ENCODE peak calls at places on chromosomes 12 and 14, in four cellular contexts. One of them, this sample, is unnamed.

GRCh38 chr14:51939727-51940126 is 49.6 kb upstream of the RTRAF start:
- DNase-seq in brain microvascular endothelial cell: no peak
- DNase-seq in effector memory CD4-positive, alpha-beta T cell: no peak
- DNase-seq in HCT116: no peak
- DNase-seq in this sample: no peak

GRCh38 chr12:30811966-30812365 is 57.2 kb upstream of the CAPRIN2 start:
- DNase-seq in brain microvascular endothelial cell: no peak
- DNase-seq in HCT116: no peak
- DNase-seq in effector memory CD4-positive, alpha-beta T cell: no peak
- DNase-seq in this sample: no peak

GRCh38 chr14:101556131-101556530 is 5.2 kb upstream of the DIO3 start:
- DNase-seq in effector memory CD4-positive, alpha-beta T cell: no peak
- DNase-seq in brain microvascular endothelial cell: no peak
- DNase-seq in HCT116: no peak
- DNase-seq in this sample: no peak

GRCh38 chr14:104262515-104263514 is 124.4 kb downstream of the KIF26A start:
- DNase-seq in brain microvascular endothelial cell: no peak
- DNase-seq in effector memory CD4-positive, alpha-beta T cell: no peak
- DNase-seq in HCT116: no peak
- DNase-seq in this sample: no peak

GRCh38 chr12:30440826-30441602 is 254.7 kb downstream of the IPO8 start:
- DNase-seq in brain microvascular endothelial cell: peak
- DNase-seq in HCT116: peak
- DNase-seq in effector memory CD4-positive, alpha-beta T cell: no peak
- DNase-seq in this sample: no peak

GRCh38 chr14:91889477-91890211 is 22.3 kb upstream of the TC2N start:
- DNase-seq in HCT116: no peak
- DNase-seq in effector memory CD4-positive, alpha-beta T cell: no peak
- DNase-seq in brain microvascular endothelial cell: no peak
- DNase-seq in this sample: no peak

GRCh38 chr12:16350682-16351081 is 3.2 kb downstream of the MGST1 start:
- DNase-seq in brain microvascular endothelial cell: peak
- DNase-seq in effector memory CD4-positive, alpha-beta T cell: no peak
- DNase-seq in HCT116: peak
- DNase-seq in this sample: peak

GRCh38 chr14:29643415-29644206 is 284.0 kb downstream of the PRKD1 start:
- DNase-seq in effector memory CD4-positive, alpha-beta T cell: no peak
- DNase-seq in HCT116: no peak
- DNase-seq in brain microvascular endothelial cell: no peak
- DNase-seq in this sample: no peak

GRCh38 chr12:113061061-113061694 is 4.6 kb downstream of the DTX1 start:
- DNase-seq in brain microvascular endothelial cell: no peak
- DNase-seq in effector memory CD4-positive, alpha-beta T cell: no peak
- DNase-seq in HCT116: no peak
- DNase-seq in this sample: no peak

GRCh38 chr12:94469522-94469921 is 9.9 kb upstream of the CEP83 start:
- DNase-seq in effector memory CD4-positive, alpha-beta T cell: no peak
- DNase-seq in HCT116: no peak
- DNase-seq in brain microvascular endothelial cell: no peak
- DNase-seq in this sample: no peak

GRCh38 chr14:32711103-32711680 is 227.5 kb upstream of the NPAS3 start:
- DNase-seq in brain microvascular endothelial cell: peak
- DNase-seq in HCT116: peak
- DNase-seq in effector memory CD4-positive, alpha-beta T cell: no peak
- DNase-seq in this sample: no peak

GRCh38 chr12:50221228-50222008 is 54.2 kb upstream of the CERS5 start:
- DNase-seq in brain microvascular endothelial cell: peak
- DNase-seq in effector memory CD4-positive, alpha-beta T cell: no peak
- DNase-seq in HCT116: no peak
- DNase-seq in this sample: no peak

GRCh38 chr12:95218164-95218851 is 701 bp downstream of the VEZT start:
- DNase-seq in brain microvascular endothelial cell: peak
- DNase-seq in HCT116: no peak
- DNase-seq in effector memory CD4-positive, alpha-beta T cell: no peak
- DNase-seq in this sample: no peak

DNA sequence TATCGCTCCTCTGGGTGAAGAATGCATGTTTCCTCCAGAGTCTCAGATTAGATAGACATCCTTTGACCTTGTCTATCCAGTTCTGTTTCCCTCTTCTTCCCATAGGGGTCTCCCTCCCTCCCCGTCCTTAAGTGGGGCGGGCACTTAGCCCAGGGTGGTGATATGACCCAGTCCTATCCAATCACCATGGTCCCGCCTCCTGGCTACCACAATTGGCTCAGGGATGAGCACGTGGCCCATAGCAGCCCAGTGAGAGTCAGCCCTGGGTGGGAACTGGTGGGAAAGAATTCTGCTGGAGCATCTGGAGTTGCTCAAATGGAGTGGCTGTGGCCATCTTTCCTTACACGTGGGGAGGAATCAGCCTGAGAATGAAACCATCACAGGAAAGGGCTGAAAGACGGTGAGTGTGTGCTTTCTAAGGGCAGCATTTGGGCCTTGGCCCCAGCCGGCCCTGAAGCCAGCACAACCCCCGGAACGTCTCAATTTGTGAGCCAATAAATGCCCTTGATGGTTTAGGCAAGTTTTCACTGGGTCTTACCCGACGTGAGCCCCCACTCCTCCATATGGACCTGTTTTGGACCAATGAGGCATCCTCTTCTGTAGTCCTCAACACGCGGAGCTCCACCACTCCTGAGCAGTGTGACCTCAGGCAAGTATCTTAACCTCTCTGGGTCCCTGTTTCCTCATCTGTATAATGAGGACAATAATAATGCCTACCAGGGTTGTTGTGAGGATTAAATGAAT is 14.3 kb upstream of the MLXIP start:
- DNase-seq in HCT116: peak
- DNase-seq in effector memory CD4-positive, alpha-beta T cell: no peak
- DNase-seq in brain microvascular endothelial cell: peak
- DNase-seq in this sample: no peak
- H3K27ac ChIP-seq in HCT116: peak
- H3K27ac ChIP-seq in effector memory CD4-positive, alpha-beta T cell: no peak
- H3K27ac ChIP-seq in brain microvascular endothelial cell: peak
- H3K27ac ChIP-seq in this sample: no peak

DNA sequence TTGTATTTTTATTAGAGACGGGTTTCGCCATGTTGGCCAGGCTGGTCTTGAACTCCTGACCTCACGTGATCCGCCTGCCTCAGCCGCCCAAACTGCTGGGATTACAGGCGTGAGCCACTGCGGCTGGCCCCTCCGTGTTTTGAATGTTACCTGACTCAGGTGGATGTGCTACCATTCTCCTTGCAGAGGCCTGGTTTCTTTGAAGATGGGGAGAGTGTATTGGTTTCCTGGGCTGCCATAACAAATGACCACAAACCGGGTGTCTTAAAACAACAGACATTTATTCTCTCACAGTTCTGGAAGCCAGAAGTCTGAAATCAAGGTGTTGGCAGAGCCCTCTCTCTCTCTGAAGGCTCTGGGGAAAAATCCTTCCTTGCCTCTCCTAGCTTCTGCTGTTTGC is 98.0 kb downstream of the IRF2BPL start:
- DNase-seq in brain microvascular endothelial cell: no peak
- DNase-seq in HCT116: no peak
- DNase-seq in effector memory CD4-positive, alpha-beta T cell: no peak
- DNase-seq in this sample: no peak
- H3K27ac ChIP-seq in brain microvascular endothelial cell: no peak
- H3K27ac ChIP-seq in HCT116: no peak
- H3K27ac ChIP-seq in effector memory CD4-positive, alpha-beta T cell: peak
- H3K27ac ChIP-seq in this sample: no peak

DNA sequence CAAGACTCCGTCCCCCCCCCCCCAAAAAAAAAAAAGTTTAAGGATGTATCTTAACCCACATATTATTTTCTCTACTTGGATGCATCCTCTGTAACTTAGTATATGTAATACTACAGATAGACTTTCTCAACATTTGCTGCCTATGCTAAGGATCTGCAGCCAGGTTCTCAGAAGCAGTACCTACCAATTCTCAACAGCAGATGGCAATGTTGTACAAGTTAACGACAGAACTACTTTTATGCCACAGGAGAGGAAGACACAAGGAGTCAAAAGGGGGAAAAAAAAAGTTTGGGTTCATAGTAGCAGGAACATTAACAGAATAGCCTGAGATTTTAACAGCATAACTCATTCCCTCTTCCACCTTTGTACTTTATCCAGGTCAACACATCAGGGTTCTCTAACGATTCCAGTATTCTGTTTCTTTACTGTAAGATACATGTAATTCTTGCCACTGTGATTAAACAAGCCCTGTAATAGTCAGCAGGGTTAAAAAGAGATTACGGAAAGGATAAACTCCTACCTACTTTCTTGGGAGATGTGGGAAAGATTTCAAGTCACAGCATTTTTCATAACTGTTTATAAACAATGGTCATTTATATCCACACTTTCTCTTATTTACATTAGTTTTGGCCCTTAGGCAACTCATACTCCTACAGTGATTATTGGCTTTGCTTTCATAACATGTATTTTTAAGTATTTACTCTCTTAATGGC is 5.7 kb upstream of the NEK9 start:
- DNase-seq in brain microvascular endothelial cell: peak
- DNase-seq in HCT116: peak
- DNase-seq in effector memory CD4-positive, alpha-beta T cell: no peak
- DNase-seq in this sample: no peak
- H3K27ac ChIP-seq in brain microvascular endothelial cell: peak
- H3K27ac ChIP-seq in HCT116: no peak
- H3K27ac ChIP-seq in effector memory CD4-positive, alpha-beta T cell: no peak
- H3K27ac ChIP-seq in this sample: peak

GRCh38 chr12:5101686-5102085 is 58.0 kb downstream of the KCNA5 start:
- DNase-seq in brain microvascular endothelial cell: no peak
- DNase-seq in HCT116: no peak
- DNase-seq in effector memory CD4-positive, alpha-beta T cell: no peak
- DNase-seq in this sample: no peak
- H3K27ac ChIP-seq in brain microvascular endothelial cell: peak
- H3K27ac ChIP-seq in HCT116: no peak
- H3K27ac ChIP-seq in effector memory CD4-positive, alpha-beta T cell: no peak
- H3K27ac ChIP-seq in this sample: no peak